ENCODE peak calls at places on chromosomes 11 and 22, in four cellular contexts. P is MCF 10A; S is activated CD4-positive, alpha-beta memory T cell treated with anti-CD3 and anti-CD28 coated beads for 36 hours; R is activated B cell treated with CpG ODN at 0.5 μM for 24 hours. Q is an unnamed sample.

GRCh38 chr11:848380-848931 is 5.8 kb downstream of the TSPAN4 start:
- DNase-seq in P (peak), S (peak), R (peak), Q (peak)

GRCh38 chr11:12272821-12273617 is 104.4 kb upstream of the PARVA start:
- DNase-seq in P (no peak), S (no peak), R (no peak), Q (no peak)

GRCh38 chr22:49183826-49184216 is 643.9 kb downstream of the BRD1 start:
- DNase-seq in P (no peak), S (no peak), R (no peak), Q (no peak)

GRCh38 chr22:46051646-46052045 is 74.7 kb upstream of the WNT7B start:
- DNase-seq in P (no peak), S (no peak), R (no peak), Q (peak)

GRCh38 chr11:110919241-110919893 is 207.1 kb upstream of the ARHGAP20 start:
- DNase-seq in P (no peak), S (no peak), R (no peak), Q (no peak)

GRCh38 chr11:44726278-44727113 is at the start of gene TSPAN18:
- DNase-seq in P (no peak), S (peak), R (peak), Q (peak)

GRCh38 chr22:30309981-30310672 is 16.6 kb downstream of the TBC1D10A start:
- DNase-seq in P (no peak), S (no peak), R (no peak), Q (no peak)

GRCh38 chr11:130548491-130548833 is 100.0 kb downstream of the ADAMTS15 start:
- DNase-seq in P (no peak), S (no peak), R (no peak), Q (no peak)

GRCh38 chr11:67163006-67163405 is 43.9 kb downstream of the KDM2A start:
- DNase-seq in P (no peak), S (no peak), R (no peak), Q (no peak)

GRCh38 chr22:27223317-27224177 is 566.2 kb downstream of the MIAT start:
- DNase-seq in P (peak), S (no peak), R (no peak), Q (no peak)

GRCh38 chr11:112297248-112297866 is 36.7 kb upstream of the PLET1 start:
- DNase-seq in P (no peak), S (peak), R (no peak), Q (no peak)

GRCh38 chr11:83007909-83008580 is 63.7 kb downstream of the RAB30 start:
- DNase-seq in P (no peak), S (no peak), R (no peak), Q (peak)

GRCh38 chr11:68145120-68145866 is 24.1 kb upstream of the CHKA start:
- DNase-seq in P (peak), S (no peak), R (no peak), Q (no peak)